ENCODE peak calls at places on chromosomes 7 and 10, in five cellular contexts. One of them, this sample, is unnamed.

GRCh38 chr10:30434273-30435067 is 486 bp downstream of the MAP3K8 start:
- DNase-seq in activated CD8-positive, alpha-beta memory T cell treated with anti-CD3 and anti-CD28 coated beads, Interleukin-2, amount 50 U/mL, for 48 hours: peak
- DNase-seq in T-helper 2 cell: peak
- DNase-seq in NCI-H1417: peak
- DNase-seq in AG08395: peak
- DNase-seq in this sample: peak

GRCh38 chr10:89118091-89118490 is 89.0 kb downstream of the CH25H start:
- DNase-seq in NCI-H1417: peak
- DNase-seq in AG08395: peak
- DNase-seq in T-helper 2 cell: no peak
- DNase-seq in activated CD8-positive, alpha-beta memory T cell treated with anti-CD3 and anti-CD28 coated beads, Interleukin-2, amount 50 U/mL, for 48 hours: no peak
- DNase-seq in this sample: no peak

GRCh38 chr10:110784198-110784597 is 87.5 kb upstream of the PDCD4 start:
- DNase-seq in AG08395: no peak
- DNase-seq in activated CD8-positive, alpha-beta memory T cell treated with anti-CD3 and anti-CD28 coated beads, Interleukin-2, amount 50 U/mL, for 48 hours: no peak
- DNase-seq in NCI-H1417: no peak
- DNase-seq in T-helper 2 cell: no peak
- DNase-seq in this sample: no peak

GRCh38 chr10:43421519-43421918 is 12.5 kb upstream of the HNRNPF start:
- DNase-seq in AG08395: no peak
- DNase-seq in NCI-H1417: peak
- DNase-seq in T-helper 2 cell: no peak
- DNase-seq in activated CD8-positive, alpha-beta memory T cell treated with anti-CD3 and anti-CD28 coated beads, Interleukin-2, amount 50 U/mL, for 48 hours: no peak
- DNase-seq in this sample: no peak

GRCh38 chr7:103065666-103066065 is 8.9 kb downstream of the FBXL13 start:
- DNase-seq in T-helper 2 cell: no peak
- DNase-seq in activated CD8-positive, alpha-beta memory T cell treated with anti-CD3 and anti-CD28 coated beads, Interleukin-2, amount 50 U/mL, for 48 hours: peak
- DNase-seq in NCI-H1417: peak
- DNase-seq in AG08395: peak
- DNase-seq in this sample: peak

GRCh38 chr10:88883443-88883799 is 3.4 kb downstream of the STAMBPL1 start:
- DNase-seq in T-helper 2 cell: no peak
- DNase-seq in NCI-H1417: no peak
- DNase-seq in activated CD8-positive, alpha-beta memory T cell treated with anti-CD3 and anti-CD28 coated beads, Interleukin-2, amount 50 U/mL, for 48 hours: no peak
- DNase-seq in AG08395: no peak
- DNase-seq in this sample: no peak

GRCh38 chr7:156192921-156193320 is 380.7 kb upstream of the SHH start:
- DNase-seq in AG08395: no peak
- DNase-seq in T-helper 2 cell: no peak
- DNase-seq in activated CD8-positive, alpha-beta memory T cell treated with anti-CD3 and anti-CD28 coated beads, Interleukin-2, amount 50 U/mL, for 48 hours: no peak
- DNase-seq in NCI-H1417: no peak
- DNase-seq in this sample: no peak

GRCh38 chr7:158109364-158110033 is 478.1 kb downstream of the PTPRN2 start:
- DNase-seq in activated CD8-positive, alpha-beta memory T cell treated with anti-CD3 and anti-CD28 coated beads, Interleukin-2, amount 50 U/mL, for 48 hours: no peak
- DNase-seq in T-helper 2 cell: no peak
- DNase-seq in NCI-H1417: peak
- DNase-seq in AG08395: no peak
- DNase-seq in this sample: no peak

GRCh38 chr10:1153253-1153763 is 97.1 kb downstream of the WDR37 start:
- DNase-seq in T-helper 2 cell: no peak
- DNase-seq in AG08395: no peak
- DNase-seq in NCI-H1417: no peak
- DNase-seq in activated CD8-positive, alpha-beta memory T cell treated with anti-CD3 and anti-CD28 coated beads, Interleukin-2, amount 50 U/mL, for 48 hours: no peak
- DNase-seq in this sample: no peak

GRCh38 chr7:45573636-45574470 is at the start of gene ADCY1:
- DNase-seq in activated CD8-positive, alpha-beta memory T cell treated with anti-CD3 and anti-CD28 coated beads, Interleukin-2, amount 50 U/mL, for 48 hours: peak
- DNase-seq in NCI-H1417: peak
- DNase-seq in T-helper 2 cell: no peak
- DNase-seq in AG08395: peak
- DNase-seq in this sample: peak